ENCODE peak calls at places on chromosomes 5 and 9, in eight cellular contexts. B is kidney, U is lower lobe of right lung, X is Peyer's patch, S is heart left ventricle, J is GM13977, P is left ventricle myocardium inferior, Z is AG09309. I is an unnamed sample.

GRCh38 chr5:177987326-177987725 is 8.7 kb downstream of the PROP1 start:
- DNase-seq in S (no peak), J (no peak), X (no peak), B (no peak), Z (no peak), P (no peak), U (no peak), I (no peak)

GRCh38 chr5:141640051-141640415 is 3.2 kb downstream of the RELL2 start:
- DNase-seq in B (no peak), J (no peak), X (no peak), U (no peak), P (no peak), S (no peak), Z (no peak), I (no peak)

GRCh38 chr5:131423056-131423455 is 159.2 kb downstream of the CDC42SE2 start:
- DNase-seq in J (no peak), X (no peak), Z (no peak), P (no peak), B (no peak), S (no peak), U (no peak), I (no peak)

GRCh38 chr9:2231831-2232230 is 216.7 kb downstream of the SMARCA2 start:
- DNase-seq in X (no peak), S (no peak), U (no peak), P (no peak), J (no peak), B (no peak), Z (peak), I (no peak)

GRCh38 chr5:39235648-39236047 is 16.3 kb upstream of the FYB1 start:
- DNase-seq in J (no peak), U (no peak), S (no peak), X (no peak), Z (no peak), P (no peak), B (no peak), I (no peak)

GRCh38 chr5:149129181-149129580 is 12.1 kb upstream of the ABLIM3 start:
- DNase-seq in B (no peak), Z (no peak), P (no peak), J (no peak), U (no peak), S (no peak), X (no peak), I (no peak)

GRCh38 chr9:21294325-21294724 is 10.8 kb downstream of the IFNA5 start:
- DNase-seq in S (no peak), X (no peak), P (no peak), B (no peak), U (no peak), J (no peak), Z (no peak), I (no peak)

GRCh38 chr5:168042284-168043080 is 249.0 kb upstream of the WWC1 start:
- DNase-seq in P (no peak), S (no peak), X (no peak), J (no peak), U (no peak), Z (no peak), B (no peak), I (no peak)

GRCh38 chr9:131276107-131276888 is at the start of gene FAM78A:
- DNase-seq in S (peak), P (peak), Z (no peak), B (peak), U (peak), J (peak), X (peak), I (no peak)

GRCh38 chr5:109654455-109654854 is 35.3 kb upstream of the MAN2A1 start:
- DNase-seq in B (no peak), J (no peak), Z (no peak), U (no peak), S (no peak), X (no peak), P (no peak), I (no peak)

GRCh38 chr5:138369249-138369648 is 16.8 kb downstream of the KDM3B start:
- DNase-seq in P (no peak), J (no peak), X (no peak), U (no peak), Z (no peak), S (no peak), B (no peak), I (no peak)

GRCh38 chr5:66616495-66617222 is 20.5 kb downstream of the MAST4 start:
- DNase-seq in Z (no peak), B (no peak), P (no peak), J (no peak), U (peak), S (no peak), X (no peak), I (no peak)

GRCh38 chr5:37814699-37815098 is 25.1 kb downstream of the GDNF start:
- DNase-seq in B (no peak), U (no peak), J (peak), X (no peak), P (no peak), S (no peak), Z (no peak), I (no peak)

GRCh38 chr9:106797299-106797698 is 65.7 kb upstream of the ZNF462 start:
- DNase-seq in Z (no peak), B (no peak), P (no peak), X (peak), S (no peak), U (no peak), J (no peak), I (no peak)

GRCh38 chr9:76591256-76591950 is 132.4 kb downstream of the GCNT1 start:
- DNase-seq in P (no peak), U (no peak), B (no peak), J (no peak), X (no peak), Z (peak), S (no peak), I (no peak)

GRCh38 chr5:5079871-5080270 is 60.3 kb upstream of the ADAMTS16 start:
- DNase-seq in B (no peak), U (no peak), X (no peak), P (no peak), J (no peak), S (no peak), Z (no peak), I (no peak)

GRCh38 chr5:155844541-155844940 is 482.4 kb upstream of the SGCD start:
- DNase-seq in B (no peak), J (no peak), X (no peak), P (no peak), U (no peak), S (no peak), Z (no peak), I (no peak)

GRCh38 chr9:18260527-18260926 is 213.4 kb upstream of the ADAMTSL1 start:
- DNase-seq in P (no peak), Z (no peak), J (no peak), X (no peak), S (no peak), B (no peak), U (no peak), I (no peak)

GRCh38 chr9:136264046-136264802 is 18.6 kb upstream of the QSOX2 start:
- DNase-seq in Z (no peak), J (no peak), X (no peak), S (no peak), B (peak), U (no peak), P (no peak), I (no peak)

GRCh38 chr9:22416692-22417060 is 29.9 kb upstream of the DMRTA1 start:
- DNase-seq in P (no peak), S (no peak), Z (no peak), J (no peak), B (no peak), X (no peak), U (no peak), I (no peak)

GRCh38 chr9:32398207-32398606 is 13.8 kb downstream of the ACO1 start:
- DNase-seq in S (no peak), B (no peak), Z (no peak), P (no peak), J (no peak), U (no peak), X (no peak), I (no peak)

GRCh38 chr5:3350781-3351180 is 244.9 kb upstream of the IRX1 start:
- DNase-seq in U (no peak), X (no peak), B (no peak), P (no peak), J (no peak), Z (no peak), S (no peak), I (no peak)

GRCh38 chr5:1436681-1437080 is 8.6 kb downstream of the SLC6A3 start:
- DNase-seq in B (no peak), U (no peak), S (no peak), J (no peak), Z (no peak), P (no peak), X (peak), I (peak)

GRCh38 chr5:169289520-169289919 is 11.4 kb downstream of the SLIT3 start:
- DNase-seq in J (no peak), U (no peak), P (no peak), X (no peak), S (no peak), Z (no peak), B (no peak), I (no peak)

GRCh38 chr9:71758785-71759184 is 9.5 kb downstream of the CEMIP2 start:
- DNase-seq in S (no peak), U (no peak), P (no peak), X (no peak), B (no peak), Z (no peak), J (no peak), I (no peak)

GRCh38 chr5:105167092-105167491 is 1604.5 kb upstream of the NUDT12 start:
- DNase-seq in X (no peak), S (no peak), P (no peak), Z (no peak), U (no peak), J (no peak), B (no peak), I (no peak)

GRCh38 chr5:180611140-180611850 is 20.0 kb upstream of the SCGB3A1 start:
- DNase-seq in P (no peak), U (no peak), S (no peak), Z (no peak), X (no peak), J (no peak), B (no peak), I (no peak)

GRCh38 chr5:113081881-113082546 is 105.4 kb downstream of the DCP2 start:
- DNase-seq in X (no peak), P (no peak), Z (peak), J (no peak), U (no peak), S (no peak), B (no peak), I (no peak)

GRCh38 chr5:74243634-74244033 is 396.9 kb downstream of the ENC1 start:
- DNase-seq in X (no peak), B (no peak), U (no peak), Z (no peak), J (no peak), P (no peak), S (no peak), I (no peak)

GRCh38 chr5:59025734-59026133 is 442.9 kb downstream of the RAB3C start:
- DNase-seq in Z (no peak), X (no peak), U (no peak), P (no peak), B (no peak), J (no peak), S (no peak), I (no peak)

GRCh38 chr5:73718762-73719161 is 92.8 kb downstream of the ARHGEF28 start:
- DNase-seq in J (no peak), X (no peak), B (no peak), P (no peak), U (no peak), Z (no peak), S (no peak), I (no peak)

GRCh38 chr9:38685535-38685934 is 34.4 kb downstream of the FAM240B start:
- DNase-seq in J (no peak), B (no peak), Z (no peak), X (no peak), U (no peak), S (no peak), P (no peak), I (no peak)

GRCh38 chr5:59724482-59725392 is 168.8 kb downstream of the PDE4D start:
- DNase-seq in B (no peak), S (no peak), X (peak), Z (no peak), P (no peak), U (no peak), J (peak), I (no peak)

GRCh38 chr5:78806544-78806943 is 158.0 kb upstream of the LHFPL2 start:
- DNase-seq in Z (peak), P (no peak), S (no peak), X (no peak), J (no peak), U (no peak), B (no peak), I (no peak)

DNA sequence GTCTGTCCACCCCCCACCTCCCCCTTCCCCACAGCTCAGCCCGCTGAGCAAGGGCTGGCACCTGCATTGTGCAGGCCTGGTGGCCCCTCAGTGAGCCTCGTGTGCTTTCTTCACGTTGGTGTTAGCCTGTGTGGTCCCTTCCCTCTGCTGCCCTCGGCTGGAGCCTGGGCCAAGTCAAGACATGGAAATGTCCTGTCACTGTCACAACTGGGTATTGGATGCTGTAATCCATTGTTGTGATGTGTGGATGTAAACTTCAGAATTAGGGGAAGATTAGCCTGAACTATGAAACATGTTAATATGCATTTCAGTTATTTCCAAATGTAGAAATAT is 103.9 kb downstream of the TRIO start:
- DNase-seq in B (no peak), P (no peak), U (no peak), Z (no peak), S (no peak), J (no peak), X (no peak), I (no peak)
- TF ChIP-seq CTCF in B (no peak), P (no peak), U (no peak), Z (no peak), S (no peak), J (no peak), X (no peak), I (no peak)

GRCh38 chr5:172739385-172739784 is 31.6 kb downstream of the DUSP1 start:
- DNase-seq in J (no peak), P (no peak), Z (no peak), U (no peak), S (no peak), X (no peak), B (no peak), I (peak)
- TF ChIP-seq CTCF in J (no peak), P (no peak), Z (no peak), U (no peak), S (no peak), X (no peak), B (no peak), I (no peak)

GRCh38 chr9:114153761-114154596 is 1.4 kb upstream of the COL27A1 start:
- DNase-seq in X (no peak), Z (no peak), J (no peak), B (no peak), U (no peak), S (peak), P (no peak), I (no peak)
- TF ChIP-seq CTCF in X (no peak), Z (peak), J (no peak), B (peak), U (peak), S (peak), P (peak), I (peak)

GRCh38 chr9:89505048-89505447 is 7.1 kb upstream of the SEMA4D start:
- DNase-seq in P (no peak), B (no peak), X (no peak), Z (no peak), J (no peak), U (no peak), S (no peak), I (no peak)

GRCh38 chr9:89500008-89500407 is 2.1 kb upstream of the SEMA4D start:
- DNase-seq in B (no peak), Z (no peak), J (no peak), X (no peak), P (no peak), U (no peak), S (no peak), I (no peak)

GRCh38 chr9:89498845-89499480 is 1.1 kb upstream of the SEMA4D start:
- DNase-seq in U (no peak), S (no peak), Z (no peak), P (no peak), X (peak), J (peak), B (no peak), I (no peak)

GRCh38 chr9:89501311-89501898 is 3.5 kb upstream of the SEMA4D start:
- DNase-seq in B (no peak), P (no peak), U (no peak), X (no peak), Z (no peak), S (no peak), J (no peak), I (no peak)

DNA sequence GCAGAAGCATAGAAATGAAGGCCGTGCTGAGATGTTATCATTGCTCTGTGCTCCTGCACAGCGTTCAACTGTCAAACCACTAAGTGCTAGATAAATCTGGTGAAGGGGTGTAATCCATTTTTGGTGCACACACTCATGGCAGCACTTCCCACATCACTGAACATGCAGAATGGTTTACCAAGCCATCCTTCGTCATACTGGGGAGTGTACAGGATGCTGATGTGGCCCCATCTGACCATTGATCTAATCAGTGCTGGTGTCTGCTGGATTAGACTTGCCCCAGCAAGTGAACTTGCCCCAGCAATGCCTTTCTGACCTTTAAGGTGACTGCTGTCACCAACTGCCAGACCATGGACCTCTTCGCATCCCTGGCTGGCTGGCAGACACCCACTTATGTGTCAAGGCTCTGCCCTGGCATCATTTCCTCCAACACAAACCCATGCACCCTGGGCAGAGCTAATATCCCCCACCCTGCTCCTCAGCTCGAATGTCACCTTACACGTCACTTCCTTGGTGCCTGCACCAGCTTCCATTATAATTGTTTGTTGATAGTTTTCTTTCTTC is 4.2 kb upstream of the SEMA4D start:
- DNase-seq in U (no peak), P (no peak), S (no peak), X (no peak), J (no peak), Z (no peak), B (no peak), I (no peak)
- TF ChIP-seq CTCF in U (no peak), P (no peak), S (no peak), X (no peak), J (no peak), Z (no peak), B (no peak), I (no peak)

DNA sequence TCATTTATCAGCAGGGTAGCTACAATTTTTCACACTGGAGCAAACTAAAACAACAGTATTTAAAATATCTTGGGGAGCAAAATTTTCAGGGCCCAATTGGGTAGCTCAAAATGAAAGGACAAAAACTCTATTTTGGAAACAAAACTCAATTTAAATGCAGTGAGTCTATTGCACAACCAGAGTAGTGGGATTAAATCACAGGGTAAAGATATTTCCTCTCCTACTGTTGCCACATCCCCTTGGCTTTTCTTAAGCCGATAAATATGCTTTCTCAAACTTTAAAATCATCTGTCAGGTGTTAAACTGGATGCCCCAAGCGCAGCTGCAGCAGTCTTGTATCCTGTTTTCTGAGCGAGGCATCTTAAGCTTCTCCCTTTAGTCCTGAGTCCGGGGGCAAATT is 1474.3 kb upstream of the CDH9 start:
- DNase-seq in Z (no peak), U (no peak), X (no peak), P (no peak), S (no peak), B (no peak), J (no peak), I (no peak)
- TF ChIP-seq CTCF in Z (no peak), U (no peak), X (no peak), P (no peak), S (no peak), B (no peak), J (no peak), I (no peak)

I was measured in chondrocyte.